ENCODE peak calls at places on chromosomes 4 and X, in five cellular contexts. One of them, this sample, is unnamed.

GRCh38 chrX:18448416-18448815 is 23.0 kb downstream of the CDKL5 start:
- DNase-seq in nephron progenitor cell: no peak
- DNase-seq in thyroid gland: no peak
- DNase-seq in esophagus squamous epithelium: no peak
- DNase-seq in B cell: no peak
- DNase-seq in this sample: no peak

GRCh38 chrX:69137371-69137881 is 27.8 kb downstream of the PJA1 start:
- DNase-seq in esophagus squamous epithelium: no peak
- DNase-seq in thyroid gland: peak
- DNase-seq in B cell: no peak
- DNase-seq in nephron progenitor cell: peak
- DNase-seq in this sample: no peak

GRCh38 chr4:186885289-186885688 is 161.6 kb upstream of the FAT1 start:
- DNase-seq in thyroid gland: no peak
- DNase-seq in nephron progenitor cell: no peak
- DNase-seq in esophagus squamous epithelium: no peak
- DNase-seq in B cell: no peak
- DNase-seq in this sample: no peak

GRCh38 chr4:108107729-108108382 is 60.9 kb downstream of the LEF1 start:
- DNase-seq in nephron progenitor cell: no peak
- DNase-seq in esophagus squamous epithelium: no peak
- DNase-seq in thyroid gland: no peak
- DNase-seq in B cell: no peak
- DNase-seq in this sample: no peak

GRCh38 chr4:37693450-37694190 is 7.4 kb upstream of the RELL1 start:
- DNase-seq in esophagus squamous epithelium: no peak
- DNase-seq in B cell: no peak
- DNase-seq in thyroid gland: no peak
- DNase-seq in nephron progenitor cell: no peak
- DNase-seq in this sample: no peak

GRCh38 chr4:105544517-105544916 is 7.9 kb upstream of the ARHGEF38 start:
- DNase-seq in B cell: no peak
- DNase-seq in nephron progenitor cell: no peak
- DNase-seq in esophagus squamous epithelium: no peak
- DNase-seq in thyroid gland: no peak
- DNase-seq in this sample: no peak

GRCh38 chr4:180261346-180261745 is 1981.9 kb upstream of the TENM3 start:
- DNase-seq in thyroid gland: no peak
- DNase-seq in esophagus squamous epithelium: no peak
- DNase-seq in nephron progenitor cell: no peak
- DNase-seq in B cell: no peak
- DNase-seq in this sample: no peak

GRCh38 chr4:186161138-186161537 is 30.2 kb upstream of the CYP4V2 start:
- DNase-seq in thyroid gland: no peak
- DNase-seq in B cell: no peak
- DNase-seq in nephron progenitor cell: no peak
- DNase-seq in esophagus squamous epithelium: no peak
- DNase-seq in this sample: peak

GRCh38 chrX:106397788-106398538 is 213.8 kb upstream of the RADX start:
- DNase-seq in B cell: no peak
- DNase-seq in esophagus squamous epithelium: no peak
- DNase-seq in nephron progenitor cell: no peak
- DNase-seq in thyroid gland: no peak
- DNase-seq in this sample: no peak

GRCh38 chr4:160351018-160351417 is 1248.1 kb downstream of the RAPGEF2 start:
- DNase-seq in thyroid gland: no peak
- DNase-seq in esophagus squamous epithelium: no peak
- DNase-seq in B cell: no peak
- DNase-seq in nephron progenitor cell: no peak
- DNase-seq in this sample: no peak
- TF ChIP-seq CTCF in thyroid gland: no peak
- TF ChIP-seq CTCF in esophagus squamous epithelium: no peak
- TF ChIP-seq CTCF in B cell: no peak
- TF ChIP-seq CTCF in nephron progenitor cell: no peak
- TF ChIP-seq CTCF in this sample: no peak

GRCh38 chr4:3877236-3877635 is 111.1 kb downstream of the ADRA2C start:
- DNase-seq in esophagus squamous epithelium: no peak
- DNase-seq in B cell: no peak
- DNase-seq in nephron progenitor cell: no peak
- DNase-seq in thyroid gland: no peak
- DNase-seq in this sample: no peak

GRCh38 chr4:3873446-3874415 is 107.5 kb downstream of the ADRA2C start:
- DNase-seq in nephron progenitor cell: peak
- DNase-seq in B cell: no peak
- DNase-seq in thyroid gland: no peak
- DNase-seq in esophagus squamous epithelium: no peak
- DNase-seq in this sample: no peak

GRCh38 chr4:3877868-3878267 is 111.7 kb downstream of the ADRA2C start:
- DNase-seq in esophagus squamous epithelium: no peak
- DNase-seq in thyroid gland: no peak
- DNase-seq in B cell: no peak
- DNase-seq in nephron progenitor cell: no peak
- DNase-seq in this sample: no peak

GRCh38 chr4:3874525-3875110 is 108.4 kb downstream of the ADRA2C start:
- DNase-seq in esophagus squamous epithelium: no peak
- DNase-seq in thyroid gland: no peak
- DNase-seq in B cell: no peak
- DNase-seq in nephron progenitor cell: no peak
- DNase-seq in this sample: no peak

GRCh38 chr4:3875466-3875865 is 109.3 kb downstream of the ADRA2C start:
- DNase-seq in thyroid gland: no peak
- DNase-seq in B cell: no peak
- DNase-seq in esophagus squamous epithelium: no peak
- DNase-seq in nephron progenitor cell: no peak
- DNase-seq in this sample: no peak
- TF ChIP-seq CTCF in thyroid gland: no peak
- TF ChIP-seq CTCF in B cell: no peak
- TF ChIP-seq CTCF in esophagus squamous epithelium: no peak
- TF ChIP-seq CTCF in nephron progenitor cell: no peak
- TF ChIP-seq CTCF in this sample: no peak

GRCh38 chrX:24566233-24566632 is 80.9 kb downstream of the PCYT1B start:
- DNase-seq in nephron progenitor cell: no peak
- DNase-seq in B cell: no peak
- DNase-seq in esophagus squamous epithelium: no peak
- DNase-seq in thyroid gland: no peak
- DNase-seq in this sample: no peak

GRCh38 chrX:24563291-24564010 is 83.7 kb downstream of the PCYT1B start:
- DNase-seq in nephron progenitor cell: no peak
- DNase-seq in B cell: no peak
- DNase-seq in esophagus squamous epithelium: no peak
- DNase-seq in thyroid gland: no peak
- DNase-seq in this sample: no peak

DNA sequence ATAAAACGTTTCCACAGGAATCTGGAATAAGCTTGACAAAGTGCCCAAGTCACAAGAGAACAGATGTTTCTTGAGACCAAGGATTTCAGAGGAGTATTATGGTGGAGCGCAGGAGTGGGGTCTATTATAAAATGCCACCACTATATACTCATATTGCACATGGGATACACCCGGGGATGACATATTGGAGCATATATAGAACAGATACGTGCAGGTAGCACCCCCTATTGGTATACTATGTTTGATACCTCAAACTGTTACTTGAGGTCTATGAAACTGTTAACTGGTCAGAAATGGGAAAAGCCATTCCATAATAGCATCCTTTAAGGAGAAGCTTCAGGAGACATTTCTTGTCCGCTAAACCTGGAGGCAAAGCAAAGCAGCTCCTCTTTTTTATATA is 86.0 kb downstream of the PCYT1B start:
- DNase-seq in B cell: no peak
- DNase-seq in thyroid gland: no peak
- DNase-seq in nephron progenitor cell: no peak
- DNase-seq in esophagus squamous epithelium: no peak
- DNase-seq in this sample: peak
- TF ChIP-seq CTCF in B cell: no peak
- TF ChIP-seq CTCF in thyroid gland: no peak
- TF ChIP-seq CTCF in nephron progenitor cell: no peak
- TF ChIP-seq CTCF in esophagus squamous epithelium: no peak
- TF ChIP-seq CTCF in this sample: peak

GRCh38 chr4:8474856-8475255 is 34.3 kb downstream of the TRMT44 start:
- DNase-seq in esophagus squamous epithelium: no peak
- DNase-seq in nephron progenitor cell: no peak
- DNase-seq in thyroid gland: no peak
- DNase-seq in B cell: no peak
- DNase-seq in this sample: no peak

GRCh38 chr4:8473920-8474590 is 33.5 kb downstream of the TRMT44 start:
- DNase-seq in nephron progenitor cell: no peak
- DNase-seq in esophagus squamous epithelium: no peak
- DNase-seq in thyroid gland: peak
- DNase-seq in B cell: no peak
- DNase-seq in this sample: no peak

GRCh38 chr4:8472166-8472688 is 31.6 kb downstream of the TRMT44 start:
- DNase-seq in esophagus squamous epithelium: no peak
- DNase-seq in B cell: no peak
- DNase-seq in thyroid gland: no peak
- DNase-seq in nephron progenitor cell: peak
- DNase-seq in this sample: no peak

GRCh38 chr4:8472689-8473197 is 32.2 kb downstream of the TRMT44 start:
- DNase-seq in thyroid gland: peak
- DNase-seq in nephron progenitor cell: peak
- DNase-seq in esophagus squamous epithelium: no peak
- DNase-seq in B cell: no peak
- DNase-seq in this sample: no peak

DNA sequence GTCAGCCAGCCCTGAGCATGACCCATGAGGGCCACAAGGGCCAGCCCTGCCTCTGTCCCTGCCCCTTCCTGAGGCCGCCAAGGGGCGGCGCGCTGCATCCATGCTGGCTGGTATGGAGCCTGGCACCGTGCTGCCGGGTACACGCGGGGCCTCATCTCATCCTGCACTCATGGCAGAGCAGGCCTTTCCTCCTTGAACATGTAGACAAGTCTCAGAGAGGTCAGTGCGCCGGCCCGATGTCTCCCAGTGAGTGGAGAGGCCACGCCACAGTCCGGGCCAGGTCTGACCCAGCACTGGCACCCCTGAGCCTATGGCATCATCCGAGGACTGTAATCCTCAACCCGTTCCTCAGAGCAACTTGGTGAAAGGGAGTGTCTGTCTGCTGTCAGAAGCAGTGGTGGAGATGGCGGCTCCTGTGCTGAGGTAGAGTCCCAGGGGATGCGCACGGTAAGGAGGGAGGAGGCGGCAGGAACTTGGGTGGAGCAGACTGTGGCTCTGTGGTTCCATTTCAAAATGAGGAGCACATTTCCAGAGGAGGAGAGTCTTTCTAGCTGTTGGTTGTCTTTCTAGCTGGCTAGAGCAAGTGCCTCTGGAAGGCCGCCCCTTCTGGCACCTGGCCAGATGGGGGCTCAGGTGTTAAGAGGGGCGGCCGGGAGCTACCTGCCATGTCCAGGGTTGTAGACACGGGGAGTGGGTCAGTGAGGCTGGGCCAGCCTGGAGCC is 32.8 kb downstream of the TRMT44 start:
- DNase-seq in esophagus squamous epithelium: no peak
- DNase-seq in nephron progenitor cell: no peak
- DNase-seq in thyroid gland: peak
- DNase-seq in B cell: no peak
- DNase-seq in this sample: no peak
- TF ChIP-seq CTCF in esophagus squamous epithelium: no peak
- TF ChIP-seq CTCF in nephron progenitor cell: no peak
- TF ChIP-seq CTCF in thyroid gland: no peak
- TF ChIP-seq CTCF in B cell: no peak
- TF ChIP-seq CTCF in this sample: no peak

This sample was measured in GM13977.